ENCODE peak calls at places on chromosome 15, in four cellular contexts. One of them, this sample, is unnamed.

GRCh38 chr15:57335326-57336118 is 40.8 kb upstream of the CGNL1 start:
- DNase-seq in OCI-LY7: no peak
- DNase-seq in CD4-positive, CD25-positive, alpha-beta regulatory T cell: no peak
- DNase-seq in H7: no peak
- DNase-seq in this sample: no peak

GRCh38 chr15:80736571-80736970 is 41.5 kb downstream of the ABHD17C start:
- DNase-seq in OCI-LY7: no peak
- DNase-seq in CD4-positive, CD25-positive, alpha-beta regulatory T cell: no peak
- DNase-seq in H7: no peak
- DNase-seq in this sample: no peak

GRCh38 chr15:48363474-48363873 is 32.2 kb downstream of the DUT start:
- DNase-seq in H7: no peak
- DNase-seq in OCI-LY7: no peak
- DNase-seq in CD4-positive, CD25-positive, alpha-beta regulatory T cell: no peak
- DNase-seq in this sample: no peak

GRCh38 chr15:97976766-97977503 is 16.4 kb downstream of the ARRDC4 start:
- DNase-seq in CD4-positive, CD25-positive, alpha-beta regulatory T cell: no peak
- DNase-seq in H7: no peak
- DNase-seq in OCI-LY7: no peak
- DNase-seq in this sample: no peak

GRCh38 chr15:88624971-88625290 is 3.8 kb downstream of the AEN start:
- DNase-seq in CD4-positive, CD25-positive, alpha-beta regulatory T cell: no peak
- DNase-seq in H7: no peak
- DNase-seq in OCI-LY7: no peak
- DNase-seq in this sample: no peak

GRCh38 chr15:25693321-25694237 is 169.5 kb downstream of the ATP10A start:
- DNase-seq in OCI-LY7: peak
- DNase-seq in H7: peak
- DNase-seq in CD4-positive, CD25-positive, alpha-beta regulatory T cell: no peak
- DNase-seq in this sample: peak

GRCh38 chr15:77538011-77538410 is 94.7 kb downstream of the LINGO1 start:
- DNase-seq in H7: peak
- DNase-seq in OCI-LY7: peak
- DNase-seq in CD4-positive, CD25-positive, alpha-beta regulatory T cell: no peak
- DNase-seq in this sample: peak

GRCh38 chr15:90885432-90886290 is 1.4 kb downstream of the FES start:
- DNase-seq in CD4-positive, CD25-positive, alpha-beta regulatory T cell: peak
- DNase-seq in H7: peak
- DNase-seq in OCI-LY7: peak
- DNase-seq in this sample: peak

GRCh38 chr15:95558916-95559315 is 771.6 kb upstream of the NR2F2 start:
- DNase-seq in OCI-LY7: no peak
- DNase-seq in CD4-positive, CD25-positive, alpha-beta regulatory T cell: no peak
- DNase-seq in H7: no peak
- DNase-seq in this sample: no peak

GRCh38 chr15:62449638-62450037 is 284.6 kb upstream of the C2CD4B start:
- DNase-seq in CD4-positive, CD25-positive, alpha-beta regulatory T cell: no peak
- DNase-seq in H7: no peak
- DNase-seq in OCI-LY7: no peak
- DNase-seq in this sample: no peak

GRCh38 chr15:56982987-56983386 is 64.5 kb downstream of the TCF12 start:
- DNase-seq in OCI-LY7: no peak
- DNase-seq in CD4-positive, CD25-positive, alpha-beta regulatory T cell: no peak
- DNase-seq in H7: no peak
- DNase-seq in this sample: no peak

GRCh38 chr15:98751767-98752166 is 103.4 kb downstream of the IGF1R start:
- DNase-seq in H7: no peak
- DNase-seq in OCI-LY7: no peak
- DNase-seq in CD4-positive, CD25-positive, alpha-beta regulatory T cell: no peak
- DNase-seq in this sample: no peak

GRCh38 chr15:79883579-79884203 is 13.1 kb downstream of the MTHFS start:
- DNase-seq in OCI-LY7: no peak
- DNase-seq in CD4-positive, CD25-positive, alpha-beta regulatory T cell: no peak
- DNase-seq in H7: no peak
- DNase-seq in this sample: no peak

GRCh38 chr15:86236721-86237121 is 157.1 kb downstream of the AGBL1 start:
- DNase-seq in H7: peak
- DNase-seq in CD4-positive, CD25-positive, alpha-beta regulatory T cell: no peak
- DNase-seq in OCI-LY7: no peak
- DNase-seq in this sample: no peak

GRCh38 chr15:83398591-83398990 is 48.5 kb upstream of the SH3GL3 start:
- DNase-seq in OCI-LY7: no peak
- DNase-seq in CD4-positive, CD25-positive, alpha-beta regulatory T cell: no peak
- DNase-seq in H7: no peak
- DNase-seq in this sample: no peak

GRCh38 chr15:65991721-65992472 is 122.6 kb downstream of the RAB11A start:
- DNase-seq in OCI-LY7: no peak
- DNase-seq in CD4-positive, CD25-positive, alpha-beta regulatory T cell: no peak
- DNase-seq in H7: peak
- DNase-seq in this sample: no peak
- H3K4me3 ChIP-seq in OCI-LY7: no peak
- H3K4me3 ChIP-seq in CD4-positive, CD25-positive, alpha-beta regulatory T cell: no peak
- H3K4me3 ChIP-seq in H7: no peak
- H3K4me3 ChIP-seq in this sample: no peak

GRCh38 chr15:63473007-63473748 is 31.2 kb upstream of the USP3 start:
- DNase-seq in H7: no peak
- DNase-seq in CD4-positive, CD25-positive, alpha-beta regulatory T cell: no peak
- DNase-seq in OCI-LY7: no peak
- DNase-seq in this sample: peak
- H3K4me3 ChIP-seq in H7: no peak
- H3K4me3 ChIP-seq in CD4-positive, CD25-positive, alpha-beta regulatory T cell: no peak
- H3K4me3 ChIP-seq in OCI-LY7: no peak
- H3K4me3 ChIP-seq in this sample: no peak

DNA sequence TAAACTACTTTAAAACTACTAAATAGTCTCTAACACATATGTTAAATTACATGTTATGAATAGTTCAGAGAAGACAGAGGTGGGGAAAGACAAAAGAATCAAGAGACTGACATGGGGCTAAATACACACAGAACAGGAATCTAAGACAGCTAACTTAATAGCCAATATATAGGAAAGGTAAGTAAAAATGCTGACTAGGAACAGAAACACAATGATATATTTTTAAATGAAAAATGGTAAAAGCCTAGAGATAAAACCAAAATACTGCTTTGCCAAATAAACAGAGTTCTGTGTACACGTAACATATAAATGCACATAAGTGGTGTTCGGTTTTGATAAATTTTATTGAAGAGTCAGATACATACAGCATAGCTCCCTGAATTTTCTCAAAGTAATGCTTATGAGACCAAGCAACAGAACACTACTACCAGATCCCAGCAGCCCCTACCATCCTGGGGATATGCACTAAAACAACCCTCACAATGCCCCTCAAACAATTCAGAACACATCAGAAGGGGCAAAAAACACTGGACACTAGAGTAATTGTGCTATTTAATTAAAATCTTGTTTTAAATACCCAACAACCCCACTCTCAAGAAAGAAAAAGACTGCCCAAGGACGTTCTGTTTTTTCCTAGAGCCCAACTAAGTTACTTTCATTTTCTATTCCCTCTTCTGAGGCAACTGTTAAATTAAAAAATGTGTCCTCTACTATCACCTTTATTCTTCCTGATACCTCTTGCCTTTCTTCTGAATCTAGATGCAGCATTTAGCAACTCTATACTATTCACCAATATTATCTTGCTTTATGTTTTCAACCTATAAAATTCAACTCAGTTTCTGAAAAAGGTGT is 121.1 kb downstream of the ADAM10 start:
- DNase-seq in OCI-LY7: peak
- DNase-seq in H7: no peak
- DNase-seq in CD4-positive, CD25-positive, alpha-beta regulatory T cell: no peak
- DNase-seq in this sample: peak
- H3K4me3 ChIP-seq in OCI-LY7: peak
- H3K4me3 ChIP-seq in H7: no peak
- H3K4me3 ChIP-seq in CD4-positive, CD25-positive, alpha-beta regulatory T cell: peak
- H3K4me3 ChIP-seq in this sample: peak

DNA sequence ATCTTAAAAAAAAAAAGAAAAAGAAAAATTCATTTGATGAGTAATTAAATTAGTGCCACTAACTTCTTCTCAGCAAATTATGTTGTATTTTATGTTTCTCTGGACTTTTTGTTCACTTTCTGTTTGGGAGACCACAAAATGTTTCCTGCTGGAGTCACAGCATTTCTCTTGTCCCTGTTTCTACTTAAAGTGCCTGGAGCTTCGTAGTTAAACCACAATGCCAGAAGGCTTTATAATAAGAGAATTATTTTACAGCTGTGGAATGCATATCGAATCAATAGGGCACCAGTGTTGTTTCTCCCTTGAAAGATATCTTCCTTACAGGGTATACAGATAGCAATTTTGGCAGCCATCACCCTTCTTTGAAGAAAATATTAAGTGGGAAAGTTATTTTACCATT is 3.2 kb downstream of the DTWD1 start:
- DNase-seq in OCI-LY7: no peak
- DNase-seq in H7: no peak
- DNase-seq in CD4-positive, CD25-positive, alpha-beta regulatory T cell: no peak
- DNase-seq in this sample: no peak
- H3K4me3 ChIP-seq in OCI-LY7: no peak
- H3K4me3 ChIP-seq in H7: no peak
- H3K4me3 ChIP-seq in CD4-positive, CD25-positive, alpha-beta regulatory T cell: no peak
- H3K4me3 ChIP-seq in this sample: no peak

GRCh38 chr15:75193272-75193671 is 8.4 kb upstream of the C15orf39 start:
- DNase-seq in H7: peak
- DNase-seq in CD4-positive, CD25-positive, alpha-beta regulatory T cell: no peak
- DNase-seq in OCI-LY7: no peak
- DNase-seq in this sample: no peak
- H3K4me3 ChIP-seq in H7: no peak
- H3K4me3 ChIP-seq in CD4-positive, CD25-positive, alpha-beta regulatory T cell: no peak
- H3K4me3 ChIP-seq in OCI-LY7: no peak
- H3K4me3 ChIP-seq in this sample: no peak

GRCh38 chr15:40770147-40770721 is 454 bp downstream of the C15orf62 start:
- DNase-seq in CD4-positive, CD25-positive, alpha-beta regulatory T cell: no peak
- DNase-seq in H7: peak
- DNase-seq in OCI-LY7: peak
- DNase-seq in this sample: no peak
- H3K4me3 ChIP-seq in CD4-positive, CD25-positive, alpha-beta regulatory T cell: no peak
- H3K4me3 ChIP-seq in H7: no peak
- H3K4me3 ChIP-seq in OCI-LY7: peak
- H3K4me3 ChIP-seq in this sample: no peak

GRCh38 chr15:37106490-37107001 is 6.2 kb upstream of the MEIS2 start:
- DNase-seq in CD4-positive, CD25-positive, alpha-beta regulatory T cell: no peak
- DNase-seq in OCI-LY7: peak
- DNase-seq in H7: peak
- DNase-seq in this sample: peak

GRCh38 chr15:37107071-37107753 is 6.9 kb upstream of the MEIS2 start:
- DNase-seq in CD4-positive, CD25-positive, alpha-beta regulatory T cell: no peak
- DNase-seq in OCI-LY7: no peak
- DNase-seq in H7: peak
- DNase-seq in this sample: no peak

GRCh38 chr15:37108725-37109124 is 8.4 kb upstream of the MEIS2 start:
- DNase-seq in H7: no peak
- DNase-seq in OCI-LY7: no peak
- DNase-seq in CD4-positive, CD25-positive, alpha-beta regulatory T cell: no peak
- DNase-seq in this sample: no peak

GRCh38 chr15:37109151-37109912 is 9.0 kb upstream of the MEIS2 start:
- DNase-seq in CD4-positive, CD25-positive, alpha-beta regulatory T cell: no peak
- DNase-seq in H7: peak
- DNase-seq in OCI-LY7: no peak
- DNase-seq in this sample: no peak

DNA sequence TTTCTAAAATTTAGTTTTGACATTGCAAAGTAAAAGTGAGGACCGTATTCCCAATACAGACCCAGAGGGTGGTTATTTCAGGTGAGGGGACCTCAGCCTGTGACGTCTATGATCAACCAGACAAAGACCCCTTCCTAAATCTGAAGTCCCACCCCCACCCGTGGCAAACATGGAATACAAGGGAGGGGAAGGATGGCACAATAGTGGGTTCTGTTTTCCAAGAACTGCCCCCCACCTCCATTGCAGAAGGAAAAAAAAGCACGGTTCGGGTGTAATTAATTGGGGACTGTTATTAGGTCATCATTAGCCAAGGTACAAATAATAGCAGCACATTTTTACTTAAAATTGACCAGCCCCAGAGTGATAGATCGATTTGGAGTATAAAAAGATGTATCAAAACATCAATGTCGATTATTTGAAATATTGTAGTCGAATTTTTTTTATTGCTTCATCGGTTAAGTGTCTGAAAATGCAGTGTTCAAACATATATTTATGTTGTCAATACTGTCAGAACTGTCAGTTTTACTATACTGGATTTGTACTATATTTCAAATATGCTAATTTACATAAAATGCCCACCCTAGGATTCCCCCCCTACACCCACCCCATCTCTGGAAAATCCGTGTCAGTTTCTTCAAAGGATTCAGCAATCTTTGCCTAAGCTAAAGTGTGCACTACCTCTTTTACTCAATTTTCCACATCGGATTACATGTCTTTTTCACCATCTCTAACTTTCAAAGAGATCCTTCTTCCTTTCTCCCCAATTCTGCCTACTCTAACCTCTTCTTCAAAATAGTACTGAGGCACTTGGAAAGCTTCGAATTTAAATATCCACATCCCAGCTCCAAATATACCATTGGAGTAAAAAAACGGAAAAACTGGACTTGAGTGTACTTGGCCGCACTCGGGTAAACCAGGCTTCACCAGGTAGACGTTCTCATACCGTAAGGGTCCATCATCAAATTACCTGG is 7.7 kb upstream of the MEIS2 start:
- DNase-seq in CD4-positive, CD25-positive, alpha-beta regulatory T cell: no peak
- DNase-seq in H7: no peak
- DNase-seq in OCI-LY7: no peak
- DNase-seq in this sample: no peak
- H3K4me3 ChIP-seq in CD4-positive, CD25-positive, alpha-beta regulatory T cell: no peak
- H3K4me3 ChIP-seq in H7: no peak
- H3K4me3 ChIP-seq in OCI-LY7: no peak
- H3K4me3 ChIP-seq in this sample: no peak

GRCh38 chr15:43105077-43105769 is 615 bp downstream of the UBR1 start:
- DNase-seq in CD4-positive, CD25-positive, alpha-beta regulatory T cell: no peak
- DNase-seq in H7: peak
- DNase-seq in OCI-LY7: peak
- DNase-seq in this sample: peak

GRCh38 chr15:43105778-43106485 is at the start of gene UBR1:
- DNase-seq in H7: peak
- DNase-seq in OCI-LY7: peak
- DNase-seq in CD4-positive, CD25-positive, alpha-beta regulatory T cell: peak
- DNase-seq in this sample: peak

GRCh38 chr15:43104426-43104825 is 1.4 kb downstream of the UBR1 start:
- DNase-seq in OCI-LY7: no peak
- DNase-seq in CD4-positive, CD25-positive, alpha-beta regulatory T cell: no peak
- DNase-seq in H7: no peak
- DNase-seq in this sample: no peak

GRCh38 chr15:43107741-43108140 is 1.9 kb upstream of the UBR1 start:
- DNase-seq in OCI-LY7: no peak
- DNase-seq in H7: no peak
- DNase-seq in CD4-positive, CD25-positive, alpha-beta regulatory T cell: no peak
- DNase-seq in this sample: no peak

GRCh38 chr15:43106486-43106829 is 620 bp upstream of the UBR1 start:
- DNase-seq in H7: no peak
- DNase-seq in OCI-LY7: no peak
- DNase-seq in CD4-positive, CD25-positive, alpha-beta regulatory T cell: no peak
- DNase-seq in this sample: no peak
- H3K4me3 ChIP-seq in H7: peak
- H3K4me3 ChIP-seq in OCI-LY7: peak
- H3K4me3 ChIP-seq in CD4-positive, CD25-positive, alpha-beta regulatory T cell: peak
- H3K4me3 ChIP-seq in this sample: peak

DNA sequence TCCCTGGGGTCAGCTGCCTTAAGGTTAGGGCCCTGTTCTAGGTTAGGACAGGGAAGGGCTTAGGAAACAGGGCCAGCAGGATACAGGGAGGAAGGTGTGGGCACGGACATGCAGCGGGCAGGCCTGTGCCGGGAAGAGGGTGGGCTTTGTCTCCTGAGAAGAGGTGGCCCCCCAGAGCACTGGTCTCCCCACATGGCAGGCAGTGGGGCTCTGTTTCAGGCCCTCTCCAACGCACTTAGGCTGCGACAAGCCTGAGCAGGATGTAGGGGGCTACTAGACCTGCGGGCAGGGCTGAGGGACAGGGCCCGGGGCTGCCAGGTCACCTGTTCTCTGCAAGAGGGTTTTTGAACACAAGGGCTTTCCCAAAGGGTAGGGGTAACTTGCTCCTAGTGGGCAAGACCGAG is 33.5 kb downstream of the KLF13 start:
- DNase-seq in OCI-LY7: no peak
- DNase-seq in H7: peak
- DNase-seq in CD4-positive, CD25-positive, alpha-beta regulatory T cell: no peak
- DNase-seq in this sample: no peak
- H3K4me3 ChIP-seq in OCI-LY7: peak
- H3K4me3 ChIP-seq in H7: no peak
- H3K4me3 ChIP-seq in CD4-positive, CD25-positive, alpha-beta regulatory T cell: peak
- H3K4me3 ChIP-seq in this sample: peak